ENCODE peak calls at places on chromosomes 11 and 22, in four cellular contexts. Y, G, W and D are unnamed samples.

GRCh38 chr22:42074153-42074750 is at the start of gene PHETA2:
- DNase-seq in Y (no peak), G (peak), W (peak), D (no peak)

GRCh38 chr22:39343259-39344045 is 6.3 kb upstream of the SYNGR1 start:
- DNase-seq in Y (peak), G (peak), W (peak), D (no peak)

GRCh38 chr22:37669586-37669985 is 5.8 kb upstream of the LGALS1 start:
- DNase-seq in Y (no peak), G (no peak), W (peak), D (no peak)

GRCh38 chr22:47075568-47075967 is 313.1 kb downstream of the TBC1D22A start:
- DNase-seq in Y (no peak), G (no peak), W (no peak), D (no peak)

GRCh38 chr22:28801845-28802594 is 1.7 kb upstream of the XBP1 start:
- DNase-seq in Y (no peak), G (no peak), W (peak), D (no peak)

GRCh38 chr22:44202261-44202789 is 21.6 kb downstream of the PARVG start:
- DNase-seq in Y (no peak), G (peak), W (peak), D (no peak)

GRCh38 chr11:120545813-120546212 is 34.3 kb downstream of the GRIK4 start:
- DNase-seq in Y (no peak), G (no peak), W (no peak), D (no peak)

GRCh38 chr22:23117890-23118646 is 23.7 kb downstream of the RSPH14 start:
- DNase-seq in Y (no peak), G (no peak), W (no peak), D (no peak)

GRCh38 chr11:76232026-76232665 is 25.8 kb upstream of the WNT11 start:
- DNase-seq in Y (no peak), G (no peak), W (no peak), D (no peak)

GRCh38 chr22:31343235-31344191 is 2.6 kb downstream of the PATZ1 start:
- DNase-seq in Y (peak), G (peak), W (peak), D (no peak)

GRCh38 chr11:120771551-120772060 is 252.3 kb upstream of the TBCEL start:
- DNase-seq in Y (no peak), G (no peak), W (no peak), D (no peak)

GRCh38 chr22:42281284-42281683 is 10.8 kb upstream of the TCF20 start:
- DNase-seq in Y (no peak), G (no peak), W (no peak), D (no peak)

GRCh38 chr11:61637287-61637686 is 42.9 kb upstream of the DAGLA start:
- DNase-seq in Y (no peak), G (no peak), W (no peak), D (no peak)

GRCh38 chr22:20116951-20117645 is at the start of gene TRMT2A:
- DNase-seq in Y (peak), G (peak), W (peak), D (peak)
- TF ChIP-seq CTCF in Y (peak), G (peak), W (no peak), D (no peak)

GRCh38 chr11:93606721-93607120 is 54.8 kb upstream of the CEP295 start:
- DNase-seq in Y (no peak), G (no peak), W (no peak), D (no peak)
- TF ChIP-seq CTCF in Y (no peak), G (no peak), W (no peak), D (no peak)

DNA sequence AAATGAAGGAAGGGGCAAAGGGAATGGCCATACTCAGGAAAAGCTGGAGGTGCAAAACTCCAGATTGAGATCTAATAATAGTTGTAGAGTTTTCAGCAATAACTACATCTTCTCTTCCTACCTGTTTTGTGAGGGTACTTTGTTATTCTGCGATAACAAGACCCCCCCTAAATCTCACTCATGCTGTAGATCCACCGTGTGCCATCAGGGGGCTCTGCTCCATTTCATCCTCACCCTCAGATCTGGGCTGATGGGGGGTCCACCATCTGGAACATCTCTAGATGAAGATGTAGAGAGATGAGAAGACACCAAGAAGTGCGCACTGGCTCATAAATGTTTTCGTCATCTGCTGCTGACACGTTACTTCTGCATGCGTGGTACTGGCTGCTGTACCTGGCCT is 135.9 kb upstream of the KIRREL3 start:
- DNase-seq in Y (no peak), G (no peak), W (no peak), D (no peak)
- TF ChIP-seq CTCF in Y (no peak), G (no peak), W (peak), D (no peak)

GRCh38 chr11:106415510-106415909 is 338.0 kb downstream of the AASDHPPT start:
- DNase-seq in Y (no peak), G (no peak), W (no peak), D (no peak)
- TF ChIP-seq CTCF in Y (no peak), G (no peak), W (no peak), D (no peak)